ENCODE peak calls at places on chromosomes 2 and 18, in nine cellular contexts. R is MM.1S, T is adrenal gland, Q is mammary epithelial cell, X is astrocyte, U is cardiac muscle cell, A is hepatocyte, I is stomach, P is GM23338. L is an unnamed sample.

GRCh38 chr2:171383141-171383540 is 50.6 kb downstream of the METTL8 start:
- DNase-seq in R (no peak), T (no peak), Q (no peak), X (no peak), U (no peak), A (no peak), I (no peak), P (no peak), L (no peak)

GRCh38 chr2:128154225-128154624 is 63.2 kb downstream of the UGGT1 start:
- DNase-seq in R (no peak), T (no peak), Q (no peak), X (no peak), U (peak), A (no peak), I (no peak), P (no peak), L (no peak)

GRCh38 chr18:60358516-60358915 is 14.1 kb downstream of the MC4R start:
- DNase-seq in R (no peak), T (no peak), Q (peak), X (peak), U (no peak), A (no peak), I (no peak), P (no peak), L (no peak)

GRCh38 chr2:190343500-190344274 is at the start of gene INPP1:
- DNase-seq in R (peak), T (peak), Q (peak), X (peak), U (peak), A (peak), I (peak), P (peak), L (no peak)

GRCh38 chr18:23143871-23144270 is 8.6 kb downstream of the CABLES1 start:
- DNase-seq in R (no peak), T (no peak), Q (no peak), X (peak), U (peak), A (peak), I (no peak), P (no peak), L (no peak)

GRCh38 chr2:191927319-191927867 is 80.5 kb upstream of the CAVIN2 start:
- DNase-seq in R (no peak), T (peak), Q (peak), X (peak), U (no peak), A (no peak), I (peak), P (peak), L (no peak)

GRCh38 chr2:850429-850828 is 100.2 kb upstream of the SNTG2 start:
- DNase-seq in R (no peak), T (no peak), Q (no peak), X (no peak), U (no peak), A (no peak), I (no peak), P (no peak), L (no peak)

GRCh38 chr2:160574472-160575140 is 81.0 kb upstream of the RBMS1 start:
- DNase-seq in R (no peak), T (no peak), Q (peak), X (peak), U (no peak), A (peak), I (no peak), P (no peak), L (no peak)

DNA sequence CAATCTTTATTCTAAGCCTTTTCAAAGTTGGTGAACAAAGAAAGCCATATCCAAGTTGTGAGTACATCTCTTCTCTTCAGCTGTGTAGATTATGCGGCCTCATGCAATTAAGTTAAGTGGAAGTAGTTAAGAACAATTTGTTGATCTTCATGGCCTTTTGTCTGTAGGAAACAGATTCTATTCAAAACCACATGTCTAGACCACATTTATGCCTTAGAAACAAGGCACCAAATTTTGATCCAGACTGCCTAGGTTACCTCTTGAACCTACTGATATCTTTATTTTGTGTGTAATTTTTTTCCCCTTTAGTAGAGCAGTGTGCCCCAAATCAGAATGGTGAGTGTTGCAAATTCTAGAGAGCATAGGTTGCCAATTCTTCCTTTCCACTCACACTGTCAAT is 101.6 kb upstream of the CERS6 start:
- DNase-seq in R (no peak), T (no peak), Q (no peak), X (no peak), U (no peak), A (no peak), I (no peak), P (no peak), L (no peak)
- H3K4me3 ChIP-seq in R (no peak), T (no peak), Q (no peak), X (no peak), U (no peak), A (no peak), I (no peak), P (no peak), L (no peak)

GRCh38 chr2:28980368-28981015 is 606 bp upstream of the TOGARAM2 start:
- DNase-seq in R (no peak), T (no peak), Q (no peak), X (no peak), U (no peak), A (no peak), I (no peak), P (no peak), L (no peak)

GRCh38 chr2:28977176-28977875 is 3.8 kb upstream of the TOGARAM2 start:
- DNase-seq in R (no peak), T (no peak), Q (no peak), X (no peak), U (no peak), A (no peak), I (no peak), P (no peak), L (no peak)

GRCh38 chr2:28978606-28979005 is 2.5 kb upstream of the TOGARAM2 start:
- DNase-seq in R (no peak), T (no peak), Q (no peak), X (no peak), U (no peak), A (no peak), I (no peak), P (no peak), L (no peak)

GRCh38 chr2:28979576-28980366 is 1.3 kb upstream of the TOGARAM2 start:
- DNase-seq in R (no peak), T (no peak), Q (peak), X (no peak), U (peak), A (no peak), I (no peak), P (no peak), L (no peak)

GRCh38 chr2:28979041-28979440 is 2.1 kb upstream of the TOGARAM2 start:
- DNase-seq in R (no peak), T (no peak), Q (no peak), X (no peak), U (no peak), A (no peak), I (no peak), P (no peak), L (no peak)
- H3K27ac ChIP-seq in R (no peak), T (no peak), Q (no peak), X (no peak), U (no peak), A (no peak), I (no peak), P (no peak), L (no peak)

GRCh38 chr2:209663149-209663548 is 108.5 kb upstream of the UNC80 start:
- DNase-seq in R (no peak), T (no peak), Q (no peak), X (peak), U (peak), A (peak), I (no peak), P (no peak), L (no peak)
- H3K4me3 ChIP-seq in R (no peak), T (no peak), Q (no peak), X (no peak), U (no peak), A (no peak), I (no peak), P (no peak), L (no peak)

GRCh38 chr18:9719421-9719981 is 11.4 kb downstream of the RAB31 start:
- DNase-seq in R (no peak), T (peak), Q (peak), X (peak), U (no peak), A (no peak), I (no peak), P (no peak), L (no peak)
- H3K27ac ChIP-seq in R (no peak), T (peak), Q (peak), X (peak), U (no peak), A (no peak), I (no peak), P (peak), L (no peak)

GRCh38 chr18:31398191-31398590 is 21.6 kb downstream of the DSG4 start:
- DNase-seq in R (no peak), T (no peak), Q (no peak), X (peak), U (no peak), A (peak), I (no peak), P (no peak), L (no peak)
- H3K4me3 ChIP-seq in R (no peak), T (no peak), Q (no peak), X (no peak), U (no peak), A (no peak), I (no peak), P (no peak), L (no peak)

DNA sequence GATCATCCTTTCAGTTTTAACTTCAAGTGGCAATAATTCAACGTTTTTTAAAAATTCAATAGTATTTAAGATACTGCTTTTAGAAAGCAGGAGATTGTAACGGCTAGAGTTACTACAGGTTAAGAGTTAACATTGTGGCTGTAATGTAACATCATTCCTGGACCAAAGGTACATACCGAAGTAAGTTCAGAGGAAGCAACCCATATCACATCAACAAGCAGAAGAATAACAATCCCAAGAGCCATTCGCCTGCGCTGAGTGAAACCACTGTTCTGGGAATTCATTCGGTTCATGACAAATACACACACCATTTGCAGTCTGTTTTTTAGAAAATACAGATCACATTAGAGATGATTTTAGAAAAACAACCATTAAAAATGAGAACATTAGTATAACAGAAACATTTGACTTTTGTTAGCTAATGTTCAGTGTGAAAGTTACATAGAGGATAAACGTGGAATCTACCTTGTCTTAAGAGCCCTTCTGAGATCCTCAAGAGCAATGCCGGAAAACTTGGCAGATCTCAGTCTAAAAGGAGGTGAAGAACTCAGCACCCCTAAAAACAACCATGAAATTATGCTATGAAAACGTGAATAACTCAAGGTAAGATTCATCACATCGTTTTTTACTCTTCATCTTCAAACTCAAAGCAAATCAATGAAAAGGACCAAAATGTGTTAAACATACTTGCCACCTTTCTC is 1.3 kb downstream of the SLC35F5 start:
- DNase-seq in R (no peak), T (no peak), Q (peak), X (peak), U (peak), A (peak), I (no peak), P (no peak), L (no peak)
- H3K27ac ChIP-seq in R (peak), T (peak), Q (peak), X (no peak), U (peak), A (peak), I (peak), P (no peak), L (no peak)

DNA sequence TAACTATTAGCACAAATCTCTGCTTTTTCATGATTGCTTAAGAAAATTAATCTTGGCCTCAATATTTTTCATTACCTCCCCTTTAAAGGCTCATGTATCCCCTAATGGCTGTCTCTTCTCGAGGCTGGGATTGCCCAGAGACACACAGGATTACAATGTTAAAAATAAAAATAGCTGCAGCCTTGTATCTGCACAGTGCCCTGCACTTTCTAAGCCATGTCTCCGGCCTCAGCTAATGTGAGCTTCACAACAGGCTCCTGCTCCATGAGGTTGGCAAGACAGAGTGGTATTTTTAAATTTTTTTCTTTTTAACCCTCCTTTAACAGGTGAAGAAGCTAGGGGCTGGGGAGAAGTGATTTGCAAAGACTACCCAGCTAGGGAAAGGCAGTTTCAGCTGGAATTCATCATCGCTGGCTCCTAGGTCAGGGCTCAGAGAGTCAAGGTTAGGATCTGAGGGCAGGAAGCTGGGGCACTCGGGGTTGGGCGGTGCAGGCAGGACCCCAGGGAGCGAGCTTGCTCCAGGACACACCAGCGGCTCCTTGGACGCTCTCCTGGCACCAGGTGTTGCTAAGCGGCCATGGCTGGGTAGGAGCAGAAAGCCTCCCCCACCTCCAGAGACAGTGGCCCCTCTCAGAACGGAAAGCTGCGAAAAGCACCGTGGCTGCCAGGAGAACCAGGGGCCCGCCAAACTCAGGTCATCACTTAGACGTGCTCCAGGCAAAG is 135.6 kb downstream of the SMAD2 start:
- DNase-seq in R (no peak), T (no peak), Q (no peak), X (no peak), U (no peak), A (no peak), I (no peak), P (peak), L (no peak)
- H3K4me3 ChIP-seq in R (no peak), T (no peak), Q (no peak), X (no peak), U (no peak), A (no peak), I (no peak), P (no peak), L (no peak)

DNA sequence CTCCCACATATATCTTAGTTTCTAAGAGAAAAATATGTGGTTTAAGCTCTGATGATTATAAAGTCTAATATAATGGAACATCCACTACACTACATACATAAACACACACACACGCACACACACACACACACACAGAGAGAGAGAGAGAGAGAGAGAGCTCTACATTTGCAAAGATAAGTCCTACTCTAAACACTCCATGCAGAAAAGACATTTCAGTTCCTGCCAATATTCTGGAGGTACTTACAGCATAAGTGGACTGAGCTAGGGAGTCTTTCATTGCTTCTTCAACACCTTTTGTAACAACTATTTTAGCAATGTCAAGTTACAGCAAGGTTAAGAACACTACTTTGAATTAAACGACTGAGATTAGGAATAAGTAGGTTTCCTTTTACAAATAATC is 80.1 kb downstream of the FIGN start:
- DNase-seq in R (no peak), T (no peak), Q (no peak), X (peak), U (peak), A (no peak), I (no peak), P (no peak), L (no peak)
- H3K27ac ChIP-seq in R (no peak), T (no peak), Q (no peak), X (no peak), U (peak), A (no peak), I (no peak), P (no peak), L (no peak)

GRCh38 chr2:207141381-207141780 is 24.4 kb downstream of the KLF7 start:
- DNase-seq in R (no peak), T (no peak), Q (no peak), X (no peak), U (no peak), A (no peak), I (no peak), P (no peak), L (no peak)

GRCh38 chr2:207137922-207138321 is 27.8 kb downstream of the KLF7 start:
- DNase-seq in R (no peak), T (no peak), Q (no peak), X (no peak), U (no peak), A (no peak), I (no peak), P (no peak), L (no peak)

GRCh38 chr2:207138573-207139297 is 27.0 kb downstream of the KLF7 start:
- DNase-seq in R (no peak), T (no peak), Q (no peak), X (no peak), U (no peak), A (no peak), I (no peak), P (no peak), L (no peak)

GRCh38 chr2:207136872-207137271 is 28.9 kb downstream of the KLF7 start:
- DNase-seq in R (no peak), T (no peak), Q (no peak), X (no peak), U (peak), A (no peak), I (no peak), P (no peak), L (no peak)

DNA sequence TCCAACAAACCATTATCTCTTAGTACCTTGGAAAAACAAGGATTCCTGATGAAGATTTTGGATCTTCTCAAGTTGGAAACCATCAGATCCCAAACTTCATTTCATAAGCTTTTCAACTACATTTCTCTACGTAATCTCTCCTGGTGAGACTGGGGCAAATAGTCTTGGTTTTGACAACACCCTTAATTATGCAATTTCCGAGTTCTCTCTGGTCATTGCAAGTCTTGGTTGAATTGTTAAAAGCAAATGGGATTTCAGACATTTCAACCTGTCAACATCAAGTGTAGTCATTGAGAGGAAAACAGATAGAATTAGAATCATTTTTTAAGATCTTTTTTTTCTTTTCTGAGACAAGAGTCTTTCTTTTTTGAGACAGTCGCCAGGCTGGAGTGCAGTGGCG is 26.2 kb downstream of the KLF7 start:
- DNase-seq in R (no peak), T (no peak), Q (no peak), X (no peak), U (no peak), A (no peak), I (no peak), P (no peak), L (no peak)
- H3K4me3 ChIP-seq in R (no peak), T (no peak), Q (no peak), X (no peak), U (no peak), A (no peak), I (no peak), P (no peak), L (no peak)

L was measured in iPS DF 6.9.